ENCODE peak calls at places on chromosomes 12 and 14, in six cellular contexts. One of them, this sample, is unnamed.

GRCh38 chr14:52265248-52265647 is 2.2 kb upstream of the PTGDR start:
- DNase-seq in Panc1: no peak
- DNase-seq in astrocyte of the spinal cord: no peak
- DNase-seq in psoas muscle: no peak
- DNase-seq in breast epithelium: no peak
- DNase-seq in BE2C: no peak
- DNase-seq in this sample: no peak

GRCh38 chr12:72083096-72083825 is 144.6 kb downstream of the TPH2 start:
- DNase-seq in Panc1: no peak
- DNase-seq in astrocyte of the spinal cord: no peak
- DNase-seq in psoas muscle: no peak
- DNase-seq in breast epithelium: no peak
- DNase-seq in BE2C: no peak
- DNase-seq in this sample: no peak

GRCh38 chr14:69351911-69352310 is 46.2 kb downstream of the ERH start:
- DNase-seq in Panc1: no peak
- DNase-seq in astrocyte of the spinal cord: no peak
- DNase-seq in psoas muscle: no peak
- DNase-seq in breast epithelium: no peak
- DNase-seq in BE2C: no peak
- DNase-seq in this sample: no peak

GRCh38 chr12:112539221-112539620 is 120.5 kb downstream of the PTPN11 start:
- DNase-seq in Panc1: no peak
- DNase-seq in astrocyte of the spinal cord: no peak
- DNase-seq in psoas muscle: no peak
- DNase-seq in breast epithelium: no peak
- DNase-seq in BE2C: no peak
- DNase-seq in this sample: no peak

GRCh38 chr12:127145929-127146789 is 1120.8 kb upstream of the TMEM132C start:
- DNase-seq in Panc1: no peak
- DNase-seq in astrocyte of the spinal cord: peak; percentile 72
- DNase-seq in psoas muscle: peak; percentile 87
- DNase-seq in breast epithelium: no peak
- DNase-seq in BE2C: peak; percentile 94
- DNase-seq in this sample: no peak

GRCh38 chr12:119068129-119068856 is 87.0 kb downstream of the SRRM4 start:
- DNase-seq in Panc1: no peak
- DNase-seq in astrocyte of the spinal cord: no peak
- DNase-seq in psoas muscle: no peak
- DNase-seq in breast epithelium: no peak
- DNase-seq in BE2C: no peak
- DNase-seq in this sample: no peak

GRCh38 chr14:64501326-64502171 is 2.1 kb downstream of the ZBTB25 start:
- DNase-seq in Panc1: no peak
- DNase-seq in astrocyte of the spinal cord: peak; percentile 71
- DNase-seq in psoas muscle: peak; percentile 80
- DNase-seq in breast epithelium: no peak
- DNase-seq in BE2C: peak; percentile 78
- DNase-seq in this sample: no peak

GRCh38 chr14:103456167-103456835 is 66.3 kb downstream of the CKB start:
- DNase-seq in Panc1: no peak
- DNase-seq in astrocyte of the spinal cord: peak; percentile 43
- DNase-seq in psoas muscle: no peak
- DNase-seq in breast epithelium: no peak
- DNase-seq in BE2C: no peak
- DNase-seq in this sample: no peak

GRCh38 chr12:57138526-57139272 is 8.7 kb downstream of the LRP1-AS start:
- DNase-seq in Panc1: no peak
- DNase-seq in astrocyte of the spinal cord: no peak
- DNase-seq in psoas muscle: peak; percentile 94
- DNase-seq in breast epithelium: no peak
- DNase-seq in BE2C: no peak
- DNase-seq in this sample: no peak

GRCh38 chr14:69986336-69986735 is 107.1 kb downstream of the SMOC1 start:
- DNase-seq in Panc1: no peak
- DNase-seq in astrocyte of the spinal cord: no peak
- DNase-seq in psoas muscle: no peak
- DNase-seq in breast epithelium: no peak
- DNase-seq in BE2C: no peak
- DNase-seq in this sample: no peak

GRCh38 chr12:74514098-74514872 is 23.4 kb upstream of the ATXN7L3B start:
- DNase-seq in Panc1: no peak
- DNase-seq in astrocyte of the spinal cord: no peak
- DNase-seq in psoas muscle: no peak
- DNase-seq in breast epithelium: no peak
- DNase-seq in BE2C: no peak
- DNase-seq in this sample: no peak

GRCh38 chr12:125579916-125580315 is 514.7 kb downstream of the AACS start:
- DNase-seq in Panc1: no peak
- DNase-seq in astrocyte of the spinal cord: no peak
- DNase-seq in psoas muscle: no peak
- DNase-seq in breast epithelium: no peak
- DNase-seq in BE2C: no peak
- DNase-seq in this sample: no peak

GRCh38 chr12:31322651-31323248 is 3.2 kb downstream of the SINHCAF start:
- DNase-seq in Panc1: no peak
- DNase-seq in astrocyte of the spinal cord: peak; percentile 46
- DNase-seq in psoas muscle: no peak
- DNase-seq in breast epithelium: no peak
- DNase-seq in BE2C: no peak
- DNase-seq in this sample: no peak

GRCh38 chr14:76348898-76349297 is 27.0 kb upstream of the ESRRB start:
- DNase-seq in Panc1: no peak
- DNase-seq in astrocyte of the spinal cord: peak; percentile 87
- DNase-seq in psoas muscle: peak; percentile 71
- DNase-seq in breast epithelium: no peak
- DNase-seq in BE2C: peak; percentile 69
- DNase-seq in this sample: no peak

GRCh38 chr12:121110211-121110940 is 22.3 kb upstream of the P2RX7 start:
- DNase-seq in Panc1: peak; percentile 50
- DNase-seq in astrocyte of the spinal cord: peak; percentile 59
- DNase-seq in psoas muscle: peak; percentile 61
- DNase-seq in breast epithelium: peak; percentile 59
- DNase-seq in BE2C: peak; percentile 62
- DNase-seq in this sample: peak; percentile 23

GRCh38 chr12:57309420-57309819 is 58.4 kb upstream of the STAC3 start:
- DNase-seq in Panc1: peak; percentile 18
- DNase-seq in astrocyte of the spinal cord: peak; percentile 16
- DNase-seq in psoas muscle: no peak
- DNase-seq in breast epithelium: no peak
- DNase-seq in BE2C: no peak
- DNase-seq in this sample: peak; percentile 77

GRCh38 chr12:113477171-113477841 is 5.6 kb upstream of the LHX5 start:
- DNase-seq in Panc1: no peak
- DNase-seq in astrocyte of the spinal cord: no peak
- DNase-seq in psoas muscle: no peak
- DNase-seq in breast epithelium: no peak
- DNase-seq in BE2C: no peak
- DNase-seq in this sample: no peak

GRCh38 chr12:26874501-26875296 is 41.7 kb upstream of the ITPR2 start:
- DNase-seq in Panc1: no peak
- DNase-seq in astrocyte of the spinal cord: no peak
- DNase-seq in psoas muscle: no peak
- DNase-seq in breast epithelium: no peak
- DNase-seq in BE2C: no peak
- DNase-seq in this sample: no peak

GRCh38 chr12:65690477-65690876 is 133.8 kb upstream of the HMGA2 start:
- DNase-seq in Panc1: no peak
- DNase-seq in astrocyte of the spinal cord: no peak
- DNase-seq in psoas muscle: no peak
- DNase-seq in breast epithelium: no peak
- DNase-seq in BE2C: no peak
- DNase-seq in this sample: no peak

GRCh38 chr12:114794049-114794558 is 110.1 kb upstream of the TBX3 start:
- DNase-seq in Panc1: no peak
- DNase-seq in astrocyte of the spinal cord: no peak
- DNase-seq in psoas muscle: no peak
- DNase-seq in breast epithelium: no peak
- DNase-seq in BE2C: no peak
- DNase-seq in this sample: no peak

GRCh38 chr14:77892381-77892871 is 92.5 kb downstream of the ADCK1 start:
- DNase-seq in Panc1: no peak
- DNase-seq in astrocyte of the spinal cord: peak; percentile 30
- DNase-seq in psoas muscle: no peak
- DNase-seq in breast epithelium: no peak
- DNase-seq in BE2C: no peak
- DNase-seq in this sample: no peak

GRCh38 chr12:4307593-4308333 is 13.2 kb upstream of the TIGAR start:
- DNase-seq in Panc1: peak; percentile 33
- DNase-seq in astrocyte of the spinal cord: peak; percentile 80
- DNase-seq in psoas muscle: peak; percentile 76
- DNase-seq in breast epithelium: peak; percentile 85
- DNase-seq in BE2C: peak; percentile 81
- DNase-seq in this sample: peak; percentile 63

GRCh38 chr14:32560213-32560857 is 231.2 kb downstream of the AKAP6 start:
- DNase-seq in Panc1: peak; percentile 30
- DNase-seq in astrocyte of the spinal cord: peak; percentile 80
- DNase-seq in psoas muscle: no peak
- DNase-seq in breast epithelium: no peak
- DNase-seq in BE2C: peak; percentile 50
- DNase-seq in this sample: peak; percentile 65

GRCh38 chr12:46963977-46964376 is 115.4 kb upstream of the PCED1B start:
- DNase-seq in Panc1: no peak
- DNase-seq in astrocyte of the spinal cord: peak; percentile 22
- DNase-seq in psoas muscle: no peak
- DNase-seq in breast epithelium: no peak
- DNase-seq in BE2C: no peak
- DNase-seq in this sample: peak; percentile 33

GRCh38 chr12:114400925-114401324 is 5.0 kb downstream of the TBX5 start:
- DNase-seq in Panc1: no peak
- DNase-seq in astrocyte of the spinal cord: no peak
- DNase-seq in psoas muscle: no peak
- DNase-seq in breast epithelium: no peak
- DNase-seq in BE2C: no peak
- DNase-seq in this sample: no peak

GRCh38 chr14:74508844-74509428 is 15.4 kb downstream of the ISCA2 start:
- DNase-seq in Panc1: no peak
- DNase-seq in astrocyte of the spinal cord: no peak
- DNase-seq in psoas muscle: peak; percentile 41
- DNase-seq in breast epithelium: no peak
- DNase-seq in BE2C: no peak
- DNase-seq in this sample: no peak

GRCh38 chr14:74507796-74508195 is 14.2 kb downstream of the ISCA2 start:
- DNase-seq in Panc1: no peak
- DNase-seq in astrocyte of the spinal cord: no peak
- DNase-seq in psoas muscle: no peak
- DNase-seq in breast epithelium: no peak
- DNase-seq in BE2C: no peak
- DNase-seq in this sample: no peak

GRCh38 chr14:74509587-74510210 is 16.1 kb downstream of the ISCA2 start:
- DNase-seq in Panc1: no peak
- DNase-seq in astrocyte of the spinal cord: no peak
- DNase-seq in psoas muscle: peak; percentile 19
- DNase-seq in breast epithelium: no peak
- DNase-seq in BE2C: no peak
- DNase-seq in this sample: no peak

GRCh38 chr14:74507085-74507484 is 13.5 kb downstream of the ISCA2 start:
- DNase-seq in Panc1: no peak
- DNase-seq in astrocyte of the spinal cord: no peak
- DNase-seq in psoas muscle: no peak
- DNase-seq in breast epithelium: no peak
- DNase-seq in BE2C: no peak
- DNase-seq in this sample: no peak

DNA sequence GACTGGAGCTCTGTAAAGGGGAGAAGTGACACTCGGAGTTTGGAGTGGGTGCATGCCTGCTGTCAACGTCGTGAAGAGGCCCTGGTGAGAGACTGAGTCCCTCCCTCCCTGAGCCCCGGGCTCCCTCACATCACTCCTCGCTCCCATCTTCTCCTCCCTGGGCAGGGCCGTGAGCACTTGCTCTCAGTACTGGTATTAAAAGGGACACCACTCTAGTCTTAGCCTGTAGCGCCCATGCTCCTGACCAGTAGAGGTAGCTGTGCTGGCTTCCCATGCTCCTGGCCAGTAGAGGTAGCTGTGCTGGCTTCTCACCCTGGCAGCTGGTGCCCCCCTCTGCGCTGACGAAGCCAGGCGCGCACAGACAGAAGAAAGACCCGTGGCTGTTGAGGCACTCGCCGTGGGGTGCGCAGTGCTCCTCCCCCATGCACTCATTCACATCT is 14.7 kb downstream of the ISCA2 start:
- DNase-seq in Panc1: no peak
- DNase-seq in astrocyte of the spinal cord: no peak
- DNase-seq in psoas muscle: no peak
- DNase-seq in breast epithelium: no peak
- DNase-seq in BE2C: peak; percentile 47
- DNase-seq in this sample: no peak
- TF ChIP-seq CTCF in Panc1: no peak
- TF ChIP-seq CTCF in astrocyte of the spinal cord: peak; percentile 73
- TF ChIP-seq CTCF in psoas muscle: no peak
- TF ChIP-seq CTCF in breast epithelium: no peak
- TF ChIP-seq CTCF in BE2C: peak; percentile 67
- TF ChIP-seq CTCF in this sample: peak; percentile 46

DNA sequence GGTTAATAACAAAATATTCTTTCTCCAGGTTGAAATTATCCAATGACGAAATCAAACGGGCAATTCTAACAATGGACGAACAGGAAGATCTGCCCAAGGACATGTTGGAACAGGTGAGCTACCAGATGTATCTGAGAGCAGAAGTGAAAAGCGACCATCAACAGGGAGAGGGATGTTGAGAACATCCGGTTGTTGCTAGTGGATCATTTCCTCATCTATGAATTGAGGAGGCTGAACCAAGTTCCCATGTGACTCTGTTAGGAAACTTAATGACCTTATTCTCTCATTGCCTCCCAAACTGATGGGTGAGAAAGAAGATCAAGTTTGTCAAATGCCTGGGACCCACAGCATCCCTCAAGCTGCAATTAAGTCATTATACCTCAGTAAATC is 117.7 kb downstream of the GPR135 start:
- DNase-seq in Panc1: no peak
- DNase-seq in astrocyte of the spinal cord: no peak
- DNase-seq in psoas muscle: no peak
- DNase-seq in breast epithelium: no peak
- DNase-seq in BE2C: no peak
- DNase-seq in this sample: no peak
- H3K4me3 ChIP-seq in Panc1: no peak overlapping the region
- H3K4me3 ChIP-seq in astrocyte of the spinal cord: no peak overlapping the region
- H3K4me3 ChIP-seq in psoas muscle: no peak overlapping the region
- H3K4me3 ChIP-seq in breast epithelium: no peak overlapping the region
- H3K4me3 ChIP-seq in BE2C: no peak overlapping the region
- H3K4me3 ChIP-seq in this sample: no peak overlapping the region

GRCh38 chr14:95075789-95076188 is 81.5 kb downstream of the DICER1 start:
- DNase-seq in Panc1: no peak
- DNase-seq in astrocyte of the spinal cord: no peak
- DNase-seq in psoas muscle: no peak
- DNase-seq in breast epithelium: no peak
- DNase-seq in BE2C: no peak
- DNase-seq in this sample: no peak
- TF ChIP-seq CTCF in Panc1: no peak
- TF ChIP-seq CTCF in astrocyte of the spinal cord: no peak
- TF ChIP-seq CTCF in psoas muscle: no peak
- TF ChIP-seq CTCF in breast epithelium: no peak
- TF ChIP-seq CTCF in BE2C: no peak
- TF ChIP-seq CTCF in this sample: no peak

GRCh38 chr14:88342980-88343379 is 19.9 kb upstream of the KCNK10 start:
- DNase-seq in Panc1: no peak
- DNase-seq in astrocyte of the spinal cord: no peak
- DNase-seq in psoas muscle: no peak
- DNase-seq in breast epithelium: no peak
- DNase-seq in BE2C: no peak
- DNase-seq in this sample: no peak

GRCh38 chr14:88340357-88340756 is 17.3 kb upstream of the KCNK10 start:
- DNase-seq in Panc1: no peak
- DNase-seq in astrocyte of the spinal cord: no peak
- DNase-seq in psoas muscle: no peak
- DNase-seq in breast epithelium: no peak
- DNase-seq in BE2C: no peak
- DNase-seq in this sample: no peak

GRCh38 chr14:88346048-88346639 is 23.1 kb upstream of the KCNK10 start:
- DNase-seq in Panc1: no peak
- DNase-seq in astrocyte of the spinal cord: no peak
- DNase-seq in psoas muscle: no peak
- DNase-seq in breast epithelium: no peak
- DNase-seq in BE2C: no peak
- DNase-seq in this sample: no peak
- H3K4me3 ChIP-seq in Panc1: no peak overlapping the region
- H3K4me3 ChIP-seq in astrocyte of the spinal cord: no peak overlapping the region
- H3K4me3 ChIP-seq in psoas muscle: no peak overlapping the region
- H3K4me3 ChIP-seq in breast epithelium: no peak overlapping the region
- H3K4me3 ChIP-seq in BE2C: no peak overlapping the region
- H3K4me3 ChIP-seq in this sample: no peak overlapping the region